ENCODE peak calls at places on chromosomes 6 and 20, in five cellular contexts. P is heart right ventricle, K is left ventricle myocardium inferior, Z is colonic mucosa, C is spleen. X is an unnamed sample. For H3K36me3, the result is how much of the 10 kb centered on the place peaks cover.

GRCh38 chr20:12173333-12173732 is 255.6 kb downstream of the BTBD3 start:
- DNase-seq in P (no peak), K (no peak), Z (no peak), C (no peak), X (no peak)

GRCh38 chr6:95071464-95071863 is 505.9 kb upstream of the MANEA start:
- DNase-seq in P (no peak), K (no peak), Z (no peak), C (no peak), X (no peak)

GRCh38 chr6:137870286-137870685 is 3.2 kb downstream of the TNFAIP3 start:
- DNase-seq in P (no peak), K (no peak), Z (no peak), C (no peak), X (no peak)

GRCh38 chr20:6831461-6831860 is 64.0 kb downstream of the BMP2 start:
- DNase-seq in P (no peak), K (no peak), Z (no peak), C (no peak), X (no peak)

GRCh38 chr6:23266536-23266935 is 697.2 kb downstream of the HDGFL1 start:
- DNase-seq in P (no peak), K (no peak), Z (no peak), C (no peak), X (no peak)

GRCh38 chr6:24428615-24429014 is 25.9 kb downstream of the MRS2 start:
- DNase-seq in P (no peak), K (no peak), Z (no peak), C (no peak), X (no peak)

GRCh38 chr6:81614292-81614691 is 138.2 kb downstream of the TENT5A start:
- DNase-seq in P (no peak), K (no peak), Z (peak), C (no peak), X (no peak)

GRCh38 chr6:123895346-123895745 is 91.7 kb downstream of the NKAIN2 start:
- DNase-seq in P (no peak), K (no peak), Z (no peak), C (no peak), X (no peak)

GRCh38 chr6:129498950-129499870 is 210.8 kb downstream of the ARHGAP18 start:
- DNase-seq in P (no peak), K (no peak), Z (peak), C (no peak), X (no peak)

GRCh38 chr6:144055121-144055931 is 40.0 kb downstream of the SF3B5 start:
- DNase-seq in P (no peak), K (no peak), Z (no peak), C (no peak), X (no peak)

GRCh38 chr20:63636752-63637633 is 10.1 kb upstream of the GMEB2 start:
- DNase-seq in P (no peak), K (no peak), Z (no peak), C (no peak), X (no peak)

GRCh38 chr20:10074513-10074912 is 39.7 kb downstream of the ANKEF1 start:
- DNase-seq in P (no peak), K (peak), Z (no peak), C (no peak), X (peak)

GRCh38 chr6:56594699-56595098 is 48.0 kb downstream of the DST start:
- DNase-seq in P (no peak), K (no peak), Z (no peak), C (no peak), X (no peak)

GRCh38 chr6:56595490-56596122 is 47.1 kb downstream of the DST start:
- DNase-seq in P (no peak), K (no peak), Z (peak), C (no peak), X (no peak)

GRCh38 chr6:56593801-56594318 is 48.8 kb downstream of the DST start:
- DNase-seq in P (no peak), K (no peak), Z (no peak), C (no peak), X (no peak)
- H3K36me3 ChIP-seq in P (half or more), K (half or more), Z (under half), C (under half), X (half or more)

GRCh38 chr6:35354361-35355135 is 12.2 kb downstream of the PPARD start:
- DNase-seq in P (no peak), K (no peak), Z (no peak), C (no peak), X (no peak)
- H3K36me3 ChIP-seq in P (half or more), K (under half), Z (under half), C (under half), X (under half)

DNA sequence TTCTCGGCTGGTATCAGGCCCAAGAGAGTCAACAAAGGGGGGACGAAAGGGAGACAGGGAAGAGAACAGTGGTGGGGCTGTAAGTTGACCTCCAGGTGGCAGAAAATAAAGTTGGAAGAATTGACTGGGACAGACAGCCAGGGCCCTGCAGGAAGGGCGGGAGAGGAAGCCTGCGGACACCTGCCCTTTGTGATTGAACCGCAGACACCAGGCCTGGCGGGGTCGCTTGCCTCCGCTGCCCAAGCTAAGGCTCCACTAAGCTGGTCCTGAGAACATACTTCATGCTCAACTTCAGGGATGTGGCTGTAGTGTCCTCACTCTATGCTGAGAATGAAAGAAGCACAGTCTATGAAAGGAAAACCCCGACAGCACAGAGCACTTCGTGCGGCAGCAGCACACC is 53.8 kb downstream of the RPP40 start:
- DNase-seq in P (no peak), K (no peak), Z (no peak), C (no peak), X (no peak)
- H3K36me3 ChIP-seq in P (half or more), K (under half), Z (under half), C (under half), X (under half)

GRCh38 chr20:45850926-45851325 is 6.3 kb downstream of the ACOT8 start:
- DNase-seq in P (no peak), K (no peak), Z (no peak), C (no peak), X (no peak)

GRCh38 chr20:45850238-45850637 is 7.0 kb downstream of the ACOT8 start:
- DNase-seq in P (no peak), K (no peak), Z (no peak), C (no peak), X (no peak)

GRCh38 chr20:45848969-45849582 is 8.1 kb downstream of the ACOT8 start:
- DNase-seq in P (no peak), K (no peak), Z (no peak), C (no peak), X (no peak)

GRCh38 chr20:45853484-45853883 is 3.7 kb downstream of the ACOT8 start:
- DNase-seq in P (no peak), K (no peak), Z (no peak), C (no peak), X (no peak)

GRCh38 chr20:45851501-45851900 is 5.7 kb downstream of the ACOT8 start:
- DNase-seq in P (no peak), K (no peak), Z (no peak), C (no peak), X (no peak)
- H3K36me3 ChIP-seq in P (half or more), K (half or more), Z (under half), C (under half), X (half or more)

GRCh38 chr6:162684961-162685360 is 42.6 kb downstream of the PRKN start:
- DNase-seq in P (no peak), K (no peak), Z (no peak), C (no peak), X (no peak)

DNA sequence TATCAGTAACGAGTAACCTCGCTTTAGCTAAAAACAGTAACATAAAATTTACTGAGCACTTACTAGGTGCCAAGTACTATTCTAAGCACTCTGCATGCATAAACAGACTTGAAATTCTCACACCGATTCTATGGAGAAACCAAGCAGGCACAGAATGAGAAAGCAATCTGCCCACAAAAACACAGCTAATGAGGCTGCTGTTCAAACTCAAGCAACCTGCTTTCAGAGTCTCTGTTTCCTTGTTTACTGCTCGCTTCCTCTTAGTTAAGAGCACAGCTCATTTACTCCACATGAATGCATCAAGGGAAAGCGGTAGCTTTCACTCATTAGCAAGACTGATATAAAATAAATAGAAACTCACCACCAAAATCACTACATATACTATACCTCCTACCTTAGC is 37.4 kb downstream of the PRKN start:
- DNase-seq in P (no peak), K (no peak), Z (no peak), C (no peak), X (no peak)
- H3K36me3 ChIP-seq in P (under half), K (under half), Z (under half), C (under half), X (under half)

DNA sequence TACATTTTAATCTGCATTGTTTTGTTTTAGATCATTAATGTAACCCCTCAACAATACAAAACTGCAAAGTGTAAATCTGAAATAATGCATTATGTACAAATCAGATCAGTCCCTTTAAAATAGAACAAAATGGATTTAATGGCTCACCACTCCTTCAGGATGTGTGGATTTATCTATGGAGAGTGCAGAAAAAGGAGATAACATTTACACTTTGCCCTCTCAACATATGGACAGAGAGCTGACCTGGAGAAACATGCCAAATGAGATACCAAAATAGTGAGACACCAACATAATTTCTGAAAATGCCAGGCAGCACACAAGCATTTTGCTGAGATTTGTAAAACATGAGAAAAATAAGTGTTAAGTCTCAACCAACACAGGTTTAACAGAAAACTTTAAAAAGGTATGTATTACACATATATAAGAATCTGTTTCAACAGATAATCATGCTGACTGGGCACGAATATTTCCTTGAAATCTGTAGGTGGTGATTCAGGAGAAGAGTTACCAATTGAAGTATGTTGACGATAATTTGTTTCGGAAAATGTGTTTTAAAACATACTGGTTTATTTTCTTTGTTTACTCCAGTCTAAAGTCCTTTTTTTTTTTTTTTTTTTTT is 145.2 kb downstream of the REV3L start:
- DNase-seq in P (no peak), K (no peak), Z (no peak), C (no peak), X (no peak)
- H3K36me3 ChIP-seq in P (half or more), K (under half), Z (under half), C (under half), X (under half)

DNA sequence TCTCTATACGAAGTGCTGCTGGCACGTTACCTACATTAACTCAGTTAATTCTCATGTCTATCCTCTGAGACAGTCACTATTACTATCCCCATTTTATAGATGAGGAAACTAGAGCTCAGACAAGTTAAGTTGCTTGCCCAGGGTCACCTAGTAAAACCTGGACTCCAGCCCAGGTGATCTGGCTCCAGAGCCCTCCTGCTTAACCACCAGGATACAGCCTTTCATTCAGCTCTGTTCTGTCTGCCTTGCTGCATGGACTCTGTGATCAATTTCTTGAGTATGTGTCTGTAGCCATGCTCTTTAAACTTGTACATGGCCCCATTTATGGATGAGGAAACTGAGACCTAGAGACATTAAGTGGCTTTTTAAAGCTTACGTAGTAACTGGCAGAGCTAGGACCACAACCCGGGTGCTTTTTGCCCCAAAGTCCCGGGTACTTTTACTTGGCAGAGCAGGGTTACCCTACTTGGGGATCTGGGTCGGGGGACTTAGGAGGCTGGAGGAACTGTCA is 4.7 kb downstream of the CDKN1A start:
- DNase-seq in P (no peak), K (no peak), Z (no peak), C (no peak), X (no peak)
- H3K36me3 ChIP-seq in P (half or more), K (half or more), Z (under half), C (under half), X (half or more)

DNA sequence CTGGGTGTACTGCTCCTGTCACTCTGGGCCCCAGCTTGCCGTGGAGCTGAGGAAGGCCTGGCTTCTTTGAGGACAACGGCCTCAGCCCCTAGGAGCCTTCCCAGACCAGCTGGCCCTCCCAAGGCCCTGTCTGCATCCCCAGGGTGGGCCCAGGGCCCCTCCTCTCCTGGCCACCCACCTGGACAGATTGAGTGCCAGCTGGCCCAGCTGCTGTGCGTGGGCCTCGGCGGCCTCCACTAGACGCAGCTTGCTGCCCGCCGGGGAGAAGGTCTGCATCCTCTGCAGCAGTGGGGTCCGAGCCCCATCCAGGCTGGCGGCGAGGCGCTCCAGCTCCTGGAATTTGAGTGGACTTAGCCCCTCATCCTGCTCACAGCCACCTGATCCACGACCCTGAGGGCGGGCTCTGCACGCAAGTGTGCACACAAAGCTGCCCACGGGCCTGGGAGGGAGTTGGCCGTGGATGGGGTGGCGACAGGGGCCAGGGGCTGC is 14.4 kb downstream of the ADRM1 start:
- DNase-seq in P (peak), K (no peak), Z (no peak), C (no peak), X (peak)
- H3K36me3 ChIP-seq in P (half or more), K (half or more), Z (under half), C (under half), X (half or more)

X was measured in RWPE2.